ENCODE peak calls at places on chromosomes 5 and 9, in six cellular contexts. O is lower lobe of right lung, W is GM23248, J is aorta, L is esophagus squamous epithelium, M is left ventricle myocardium inferior. Z is an unnamed sample.

GRCh38 chr5:133459474-133460155 is 152.7 kb downstream of the FSTL4 start:
- DNase-seq in J (no peak), L (no peak), O (no peak), M (no peak), W (no peak), Z (no peak)

GRCh38 chr9:115264333-115264732 is 146.4 kb upstream of the TNC start:
- DNase-seq in W (peak; percentile 60), J (no peak), L (no peak), M (no peak), O (no peak), Z (no peak)

GRCh38 chr9:89996717-89997116 is 391.9 kb downstream of the GADD45G start:
- DNase-seq in O (no peak), L (no peak), W (peak; percentile 8), M (no peak), J (no peak), Z (no peak)

GRCh38 chr9:113976915-113977314 is 100.8 kb downstream of the ZNF618 start:
- DNase-seq in M (no peak), L (no peak), W (no peak), J (no peak), O (no peak), Z (no peak)

GRCh38 chr5:122458278-122458872 is 146.3 kb downstream of the SNCAIP start:
- DNase-seq in M (no peak), W (peak; percentile 49), O (no peak), L (no peak), J (no peak), Z (no peak)

GRCh38 chr5:912356-913091 is 19.8 kb downstream of the TRIP13 start:
- DNase-seq in O (peak; percentile 59), L (no peak), W (peak; percentile 45), J (no peak), M (no peak), Z (no peak)

GRCh38 chr9:100474950-100475276 is 2.0 kb downstream of the TMEFF1 start:
- DNase-seq in J (no peak), M (no peak), O (no peak), W (no peak), L (no peak), Z (no peak)

GRCh38 chr5:42872865-42873264 is 61.2 kb upstream of the SELENOP start:
- DNase-seq in J (no peak), M (no peak), L (no peak), W (no peak), O (no peak), Z (no peak)

GRCh38 chr9:15484802-15485201 is 26.0 kb downstream of the PSIP1 start:
- DNase-seq in O (no peak), M (no peak), L (no peak), W (no peak), J (no peak), Z (no peak)

GRCh38 chr5:172571892-172572291 is 69.2 kb upstream of the NEURL1B start:
- DNase-seq in L (no peak), O (no peak), W (no peak), J (no peak), M (no peak), Z (no peak)

GRCh38 chr5:29701600-29701999 is 1491.9 kb upstream of the CDH6 start:
- DNase-seq in M (no peak), W (no peak), O (no peak), L (no peak), J (no peak), Z (no peak)

GRCh38 chr5:114266374-114266773 is 95.5 kb upstream of the KCNN2 start:
- DNase-seq in M (no peak), L (no peak), O (no peak), W (no peak), J (no peak), Z (no peak)

GRCh38 chr5:53422539-53422938 is 57.9 kb upstream of the FST start:
- DNase-seq in M (no peak), J (no peak), W (peak; percentile 97), L (no peak), O (no peak), Z (no peak)

GRCh38 chr5:79562351-79563246 is 48.7 kb upstream of the HOMER1 start:
- DNase-seq in J (no peak), L (no peak), M (no peak), O (no peak), W (peak; percentile 93), Z (no peak)

GRCh38 chr9:111833941-111834340 is 39.2 kb upstream of the SHOC1 start:
- DNase-seq in L (no peak), W (peak; percentile 53), M (no peak), O (no peak), J (no peak), Z (no peak)

GRCh38 chr9:107703651-107704050 is 214.1 kb upstream of the KLF4 start:
- DNase-seq in M (no peak), L (no peak), W (no peak), J (no peak), O (no peak), Z (no peak)

GRCh38 chr5:156623381-156624040 is 226.6 kb upstream of the PPP1R2B start:
- DNase-seq in J (no peak), L (no peak), O (no peak), M (no peak), W (no peak), Z (no peak)

GRCh38 chr5:81626524-81626923 is 124.4 kb downstream of the SSBP2 start:
- DNase-seq in W (peak; percentile 81), O (no peak), L (no peak), M (no peak), J (no peak), Z (no peak)

DNA sequence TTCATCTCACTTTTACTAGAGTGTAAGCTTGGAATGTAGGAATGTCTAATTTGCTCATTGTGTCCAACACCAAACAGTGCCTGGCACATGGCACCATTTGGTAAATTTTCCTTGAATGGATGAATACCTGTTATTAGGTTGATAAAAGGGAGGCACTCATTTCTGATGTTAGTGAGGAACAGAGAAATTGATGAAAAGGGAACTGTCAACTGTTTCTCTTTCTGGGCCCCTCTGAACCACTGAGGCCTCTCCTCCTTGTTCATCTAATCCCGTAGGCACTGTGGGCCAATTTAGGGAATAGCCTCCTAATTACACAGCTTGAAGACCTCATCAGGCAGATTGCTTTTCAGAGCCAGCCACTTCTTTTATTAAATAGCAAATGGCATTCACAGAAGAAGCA is 22.5 kb downstream of the MRRF start:
- DNase-seq in O (no peak), M (no peak), W (no peak), L (no peak), J (no peak), Z (no peak)
- H3K4me1 ChIP-seq in O (peaks cover 11% of the 10 kb centered on the region), M (peaks cover 31% of the 10 kb centered on the region), W (no peaks in the 10 kb centered on the region), L (no peaks in the 10 kb centered on the region), J (no peaks in the 10 kb centered on the region), Z (no peaks in the 10 kb centered on the region)

GRCh38 chr5:143593723-143594122 is 190.2 kb upstream of the NR3C1 start:
- DNase-seq in O (no peak), W (no peak), L (no peak), J (no peak), M (no peak), Z (no peak)
- H3K4me1 ChIP-seq in O (no peaks in the 10 kb centered on the region), W (peaks cover 19% of the 10 kb centered on the region), L (no peaks in the 10 kb centered on the region), J (no peaks in the 10 kb centered on the region), M (peaks cover 3% of the 10 kb centered on the region), Z (no peaks in the 10 kb centered on the region)

GRCh38 chr9:134266418-134266817 is 59.8 kb upstream of the RXRA start:
- DNase-seq in O (no peak), L (no peak), M (no peak), W (no peak), J (no peak), Z (no peak)
- H3K4me1 ChIP-seq in O (peaks cover 10% of the 10 kb centered on the region), L (no peaks in the 10 kb centered on the region), M (peaks cover 17% of the 10 kb centered on the region), W (no peaks in the 10 kb centered on the region), J (no peaks in the 10 kb centered on the region), Z (peaks cover 7% of the 10 kb centered on the region)

GRCh38 chr5:159207616-159208507 is 1.5 kb downstream of the RNF145 start:
- DNase-seq in W (peak; percentile 88), O (peak; percentile 86), L (peak; percentile 19), J (peak; percentile 88), M (peak; percentile 84), Z (peak; percentile 63)
- H3K4me1 ChIP-seq in W (peaks cover 43% of the 10 kb centered on the region), O (peaks cover 62% of the 10 kb centered on the region), L (peaks cover 30% of the 10 kb centered on the region), J (no peaks in the 10 kb centered on the region), M (peaks cover 72% of the 10 kb centered on the region), Z (peaks cover 34% of the 10 kb centered on the region)

GRCh38 chr5:74462356-74462755 is 178.2 kb downstream of the ENC1 start:
- DNase-seq in L (no peak), J (no peak), O (no peak), M (no peak), W (no peak), Z (no peak)
- H3K4me1 ChIP-seq in L (no peaks in the 10 kb centered on the region), J (no peaks in the 10 kb centered on the region), O (no peaks in the 10 kb centered on the region), M (peaks cover 5% of the 10 kb centered on the region), W (no peaks in the 10 kb centered on the region), Z (peaks cover 14% of the 10 kb centered on the region)

DNA sequence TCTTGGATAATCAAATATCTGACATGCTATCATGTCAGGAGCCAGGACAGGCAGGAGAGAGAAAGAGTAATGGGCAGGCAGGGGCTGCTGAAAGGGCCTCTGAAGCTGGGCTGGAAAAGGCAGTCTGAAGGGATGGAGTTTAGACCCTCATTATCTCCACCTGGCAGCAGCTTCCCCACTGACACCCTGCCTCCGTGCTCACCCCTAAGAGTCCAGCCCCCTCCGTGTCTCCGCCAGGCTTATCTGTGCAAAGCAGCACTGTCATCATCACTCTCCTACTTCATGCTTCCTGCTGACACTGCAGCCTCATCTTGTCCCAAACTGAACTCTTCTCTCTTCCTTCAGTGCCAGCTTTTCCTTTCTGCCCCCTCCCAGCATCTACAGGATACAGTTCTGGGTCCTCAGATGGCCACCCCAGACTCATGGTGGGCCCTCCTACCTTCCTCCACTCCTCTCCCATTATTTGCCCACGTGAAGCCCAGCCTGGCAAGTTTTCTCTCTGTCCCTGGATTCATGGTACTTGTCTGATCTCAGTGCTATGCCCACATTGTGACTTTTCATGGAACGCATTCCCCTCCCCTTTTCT is 70.9 kb upstream of the KLF9 start:
- DNase-seq in W (peak; percentile 30), M (peak; percentile 64), O (no peak), L (no peak), J (peak; percentile 58), Z (peak; percentile 42)
- H3K4me1 ChIP-seq in W (peaks cover 30% of the 10 kb centered on the region), M (peaks cover 86% of the 10 kb centered on the region), O (peaks cover 64% of the 10 kb centered on the region), L (peaks cover 23% of the 10 kb centered on the region), J (peaks cover 6% of the 10 kb centered on the region), Z (peaks cover 73% of the 10 kb centered on the region)

DNA sequence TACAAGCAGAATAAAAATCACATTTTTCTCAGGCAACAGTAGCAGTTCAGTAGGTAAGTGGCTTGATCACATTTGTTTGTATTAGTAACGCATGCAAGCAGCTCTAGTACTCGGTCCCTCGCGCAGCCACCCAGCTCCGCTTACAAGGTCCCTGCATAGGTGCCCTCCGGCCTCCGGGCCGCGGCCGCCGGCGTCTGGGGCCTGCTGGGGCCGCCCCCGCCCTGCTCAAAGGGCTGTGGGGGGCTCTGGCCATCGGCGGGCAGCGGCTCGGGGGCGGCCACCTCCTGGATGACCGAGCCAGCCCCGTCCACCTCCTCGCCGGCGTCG is 50.2 kb upstream of the UBAC1 start:
- DNase-seq in J (peak; percentile 40), O (no peak), M (no peak), W (no peak), L (no peak), Z (no peak)
- H3K4me1 ChIP-seq in J (no peaks in the 10 kb centered on the region), O (peaks cover 57% of the 10 kb centered on the region), M (peaks cover 60% of the 10 kb centered on the region), W (peaks cover 6% of the 10 kb centered on the region), L (no peaks in the 10 kb centered on the region), Z (peaks cover 17% of the 10 kb centered on the region)

DNA sequence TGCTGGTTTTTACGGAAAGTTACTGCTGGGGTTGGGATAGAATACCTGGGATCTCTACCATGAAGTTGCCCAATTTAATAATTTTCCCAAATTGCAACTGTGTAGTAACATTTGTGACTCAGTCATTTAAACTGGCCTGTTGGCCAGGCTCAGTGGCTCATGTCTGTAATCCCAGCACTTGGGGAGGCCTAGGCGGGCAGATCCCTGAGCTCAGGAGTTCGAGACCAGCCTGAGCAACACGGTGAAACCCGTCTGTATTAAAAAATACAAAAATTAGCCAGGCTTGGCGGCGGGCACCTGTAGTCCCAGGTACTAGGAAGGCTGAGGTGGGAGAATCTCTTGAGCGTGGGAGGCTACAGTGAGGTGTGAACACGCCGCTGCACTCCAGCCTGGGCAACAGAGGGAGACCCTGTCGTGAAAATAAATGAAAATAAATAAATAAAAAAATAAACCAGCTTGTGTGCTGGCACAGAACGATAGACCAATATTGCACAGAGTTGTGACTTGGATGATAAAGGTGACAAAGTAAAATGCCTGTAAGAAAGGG is 160.7 kb upstream of the ZNF608 start:
- DNase-seq in M (no peak), W (no peak), J (peak; percentile 59), L (no peak), O (no peak), Z (no peak)
- H3K4me1 ChIP-seq in M (peaks cover 53% of the 10 kb centered on the region), W (peaks cover 22% of the 10 kb centered on the region), J (peaks cover 3% of the 10 kb centered on the region), L (no peaks in the 10 kb centered on the region), O (peaks cover 44% of the 10 kb centered on the region), Z (peaks cover 54% of the 10 kb centered on the region)

Z was measured in gastrocnemius medialis.